ENCODE peak calls at places on chromosomes 5 and 9, in seven cellular contexts. R is stomach, S is thyroid gland, X is brain microvascular endothelial cell, L is thoracic aorta, M is OCI-LY7, C is fibroblast of lung. E is an unnamed sample. For H3K36me3, the result is how much of the 10 kb centered on the place peaks cover.

GRCh38 chr5:67619235-67619634 is 422.6 kb upstream of the CD180 start:
- DNase-seq in R (no peak), S (no peak), X (no peak), L (no peak), M (no peak), C (no peak), E (no peak)

GRCh38 chr5:80738466-80738865 is 83.7 kb upstream of the DHFR start:
- DNase-seq in R (no peak), S (no peak), X (no peak), L (no peak), M (no peak), C (no peak), E (no peak)

GRCh38 chr5:141613344-141613743 is 5.5 kb downstream of the DIAPH1 start:
- DNase-seq in R (no peak), S (no peak), X (no peak), L (no peak), M (no peak), C (no peak), E (no peak)

GRCh38 chr9:18182636-18183035 is 291.3 kb upstream of the ADAMTSL1 start:
- DNase-seq in R (no peak), S (no peak), X (no peak), L (no peak), M (no peak), C (no peak), E (no peak)

GRCh38 chr5:14197056-14197455 is 53.9 kb downstream of the TRIO start:
- DNase-seq in R (no peak), S (no peak), X (no peak), L (no peak), M (no peak), C (no peak), E (no peak)

GRCh38 chr5:34835664-34836063 is 3.3 kb upstream of the TTC23L start:
- DNase-seq in R (no peak), S (no peak), X (no peak), L (no peak), M (no peak), C (no peak), E (no peak)

GRCh38 chr9:110389148-110389783 is 51.6 kb upstream of the TXNDC8 start:
- DNase-seq in R (no peak), S (no peak), X (no peak), L (no peak), M (no peak), C (no peak), E (no peak)

GRCh38 chr9:132424857-132425702 is 15.1 kb downstream of the CFAP77 start:
- DNase-seq in R (no peak), S (no peak), X (no peak), L (no peak), M (no peak), C (no peak), E (peak)

GRCh38 chr5:105167092-105167491 is 1604.5 kb upstream of the NUDT12 start:
- DNase-seq in R (no peak), S (no peak), X (no peak), L (no peak), M (no peak), C (no peak), E (no peak)

GRCh38 chr5:43631182-43631910 is 28.4 kb downstream of the NNT start:
- DNase-seq in R (peak), S (peak), X (peak), L (no peak), M (peak), C (peak), E (peak)

GRCh38 chr9:80052830-80053229 is 481.1 kb downstream of the TLE4 start:
- DNase-seq in R (no peak), S (no peak), X (no peak), L (no peak), M (no peak), C (no peak), E (no peak)

GRCh38 chr5:79802995-79803394 is 113.4 kb downstream of the CMYA5 start:
- DNase-seq in R (no peak), S (no peak), X (no peak), L (no peak), M (peak), C (peak), E (no peak)

GRCh38 chr9:132239999-132240859 is 78.4 kb downstream of the NTNG2 start:
- DNase-seq in R (no peak), S (no peak), X (no peak), L (no peak), M (no peak), C (no peak), E (peak)

GRCh38 chr9:98867434-98868168 is 60.1 kb downstream of the GALNT12 start:
- DNase-seq in R (peak), S (peak), X (peak), L (no peak), M (peak), C (peak), E (no peak)

GRCh38 chr9:130385257-130385656 is 59.5 kb upstream of the ASS1 start:
- DNase-seq in R (no peak), S (no peak), X (no peak), L (no peak), M (no peak), C (no peak), E (no peak)

GRCh38 chr9:21965401-21965951 is 28.7 kb downstream of the CDKN2A start:
- DNase-seq in R (peak), S (peak), X (peak), L (no peak), M (no peak), C (peak), E (peak)

GRCh38 chr5:10666531-10667305 is 94.3 kb downstream of the DAP start:
- DNase-seq in R (no peak), S (no peak), X (no peak), L (no peak), M (no peak), C (no peak), E (no peak)

GRCh38 chr5:175867587-175868347 is 3.6 kb upstream of the CPLX2 start:
- DNase-seq in R (no peak), S (no peak), X (no peak), L (no peak), M (peak), C (no peak), E (peak)

GRCh38 chr5:43335681-43336080 is 22.5 kb upstream of the HMGCS1 start:
- DNase-seq in R (no peak), S (no peak), X (no peak), L (no peak), M (no peak), C (no peak), E (no peak)

GRCh38 chr5:116361171-116361967 is 213.3 kb downstream of the SEMA6A start:
- DNase-seq in R (peak), S (peak), X (peak), L (no peak), M (no peak), C (peak), E (peak)

GRCh38 chr5:116359575-116359974 is 215.0 kb downstream of the SEMA6A start:
- DNase-seq in R (no peak), S (no peak), X (no peak), L (no peak), M (no peak), C (no peak), E (no peak)

GRCh38 chr5:116360008-116360853 is 214.4 kb downstream of the SEMA6A start:
- DNase-seq in R (no peak), S (peak), X (no peak), L (no peak), M (no peak), C (peak), E (no peak)

GRCh38 chr5:116363780-116364179 is 210.8 kb downstream of the SEMA6A start:
- DNase-seq in R (no peak), S (no peak), X (no peak), L (no peak), M (no peak), C (no peak), E (no peak)

DNA sequence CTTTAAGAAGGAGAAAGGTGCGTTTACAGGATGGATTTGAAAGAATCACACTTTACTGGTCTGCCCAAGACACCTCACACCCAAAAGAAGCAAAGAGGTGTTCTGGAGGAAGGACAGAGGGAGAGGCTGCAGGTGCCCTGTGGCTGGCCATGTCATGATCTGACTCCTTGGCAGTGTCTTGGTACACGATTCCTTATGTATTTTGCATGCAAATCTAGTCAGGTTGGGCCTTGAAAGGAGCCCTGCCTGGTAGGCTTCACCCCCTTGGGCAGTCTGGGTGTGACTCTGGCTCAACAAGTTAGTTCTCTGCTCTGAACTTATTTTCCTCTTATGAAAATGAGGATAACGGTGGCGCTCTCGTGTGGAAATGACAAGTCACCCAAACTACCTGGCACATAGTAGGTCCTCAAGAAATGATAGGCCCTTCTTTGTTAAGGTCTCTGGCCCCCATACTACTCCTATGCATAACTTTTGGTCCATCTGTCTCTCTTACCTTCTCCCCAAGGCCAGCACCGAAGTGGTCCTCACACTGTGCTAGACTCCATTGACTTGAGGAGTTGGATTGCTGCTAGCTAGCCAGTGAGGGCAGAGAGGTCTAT is 212.5 kb downstream of the SEMA6A start:
- DNase-seq in R (no peak), S (no peak), X (no peak), L (no peak), M (no peak), C (no peak), E (no peak)
- H3K4me3 ChIP-seq in R (peak), S (no peak), X (peak), L (peak), M (no peak), C (no peak), E (peak)

DNA sequence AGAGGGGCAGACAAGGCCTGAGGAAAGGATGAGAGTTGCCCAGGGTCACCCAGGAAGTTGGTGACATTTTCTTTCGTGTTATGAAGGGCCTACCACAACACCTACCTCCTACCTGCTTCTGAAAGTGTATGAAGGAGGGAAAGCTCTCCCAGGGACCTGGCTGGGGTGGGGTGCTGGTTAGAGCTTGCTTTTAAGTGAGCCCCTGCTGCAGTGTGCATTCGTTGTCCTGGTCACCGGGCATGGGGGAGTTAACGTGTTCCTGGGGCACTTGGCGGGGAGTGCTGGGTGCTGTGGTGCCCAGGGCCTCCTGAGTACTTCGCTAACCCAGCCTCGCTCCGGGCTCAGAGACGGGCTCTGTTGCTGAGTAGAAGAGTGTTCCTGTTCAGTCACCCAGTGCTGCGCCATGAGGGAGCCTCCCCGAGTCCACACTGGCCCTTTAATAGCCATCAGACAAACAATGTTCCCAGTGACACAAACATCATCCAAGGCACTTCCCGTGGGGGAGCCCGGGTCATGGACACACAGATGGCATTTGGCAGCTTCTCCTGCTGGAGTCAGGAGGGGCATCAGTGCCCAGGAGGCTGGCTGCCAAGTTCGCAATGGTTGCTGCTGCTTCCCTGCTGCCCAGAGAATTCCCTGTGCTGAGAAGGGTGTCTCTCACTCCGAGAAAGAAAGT is 85.7 kb downstream of the AMBP start:
- DNase-seq in R (peak), S (peak), X (no peak), L (no peak), M (no peak), C (no peak), E (peak)
- H3K36me3 ChIP-seq in R (under half), S (under half), X (under half), L (under half), M (under half), C (under half), E (under half)

GRCh38 chr5:96023518-96023917 is 61.9 kb upstream of the ELL2 start:
- DNase-seq in R (no peak), S (no peak), X (no peak), L (no peak), M (no peak), C (peak), E (no peak)
- H3K4me3 ChIP-seq in R (no peak), S (no peak), X (no peak), L (peak), M (no peak), C (no peak), E (no peak)

GRCh38 chr9:113592806-113593575 is 129.5 kb downstream of the RGS3 start:
- DNase-seq in R (no peak), S (no peak), X (no peak), L (no peak), M (no peak), C (no peak), E (no peak)
- H3K36me3 ChIP-seq in R (under half), S (under half), X (under half), L (under half), M (under half), C (under half), E (under half)

DNA sequence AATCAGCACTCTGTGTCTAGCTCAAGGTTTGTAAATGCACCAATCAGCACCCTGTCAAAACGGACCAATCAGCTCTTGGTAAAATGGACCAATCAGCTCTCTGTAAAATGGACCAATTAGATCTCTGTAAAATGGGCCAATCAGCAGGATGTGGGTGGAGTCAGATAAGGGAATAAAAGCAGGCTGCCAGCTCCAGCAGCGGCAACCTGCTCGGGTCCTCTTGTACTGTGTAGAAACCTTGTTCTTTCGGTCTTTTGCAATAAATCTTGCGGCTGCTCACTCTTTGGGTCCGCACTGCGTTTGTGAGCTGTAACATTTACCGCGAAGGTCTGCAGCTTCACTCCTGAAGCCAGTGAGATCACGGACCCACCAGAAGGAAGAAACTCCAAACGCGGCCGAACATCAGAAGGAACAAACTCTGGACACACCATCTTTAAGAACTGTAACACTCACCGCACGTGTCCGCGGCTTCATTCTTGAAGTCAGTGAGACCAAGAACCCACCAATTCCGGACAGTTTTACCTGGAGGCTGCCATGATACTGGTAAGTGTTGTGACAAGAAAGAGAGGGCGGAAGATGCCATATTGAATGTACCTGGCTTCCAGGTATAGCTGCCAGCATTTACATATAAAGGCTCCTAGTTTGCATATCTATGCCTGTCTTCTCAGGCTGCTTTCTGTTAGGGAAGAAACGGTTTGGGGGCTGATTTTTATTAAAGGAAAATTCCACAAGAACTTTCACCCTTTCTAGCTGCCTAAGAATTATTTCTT is 758.5 kb upstream of the CTNND2 start:
- DNase-seq in R (no peak), S (no peak), X (no peak), L (no peak), M (no peak), C (no peak), E (no peak)
- H3K4me3 ChIP-seq in R (no peak), S (no peak), X (no peak), L (no peak), M (no peak), C (no peak), E (peak)

GRCh38 chr9:92048924-92049625 is 66.1 kb downstream of the SPTLC1 start:
- DNase-seq in R (no peak), S (no peak), X (no peak), L (no peak), M (no peak), C (peak), E (peak)
- H3K36me3 ChIP-seq in R (half or more), S (under half), X (under half), L (under half), M (half or more), C (under half), E (under half)

GRCh38 chr5:189486-189885 is 1.8 kb upstream of the LRRC14B start:
- DNase-seq in R (no peak), S (no peak), X (no peak), L (no peak), M (no peak), C (no peak), E (no peak)
- H3K4me3 ChIP-seq in R (no peak), S (no peak), X (no peak), L (no peak), M (peak), C (no peak), E (no peak)

DNA sequence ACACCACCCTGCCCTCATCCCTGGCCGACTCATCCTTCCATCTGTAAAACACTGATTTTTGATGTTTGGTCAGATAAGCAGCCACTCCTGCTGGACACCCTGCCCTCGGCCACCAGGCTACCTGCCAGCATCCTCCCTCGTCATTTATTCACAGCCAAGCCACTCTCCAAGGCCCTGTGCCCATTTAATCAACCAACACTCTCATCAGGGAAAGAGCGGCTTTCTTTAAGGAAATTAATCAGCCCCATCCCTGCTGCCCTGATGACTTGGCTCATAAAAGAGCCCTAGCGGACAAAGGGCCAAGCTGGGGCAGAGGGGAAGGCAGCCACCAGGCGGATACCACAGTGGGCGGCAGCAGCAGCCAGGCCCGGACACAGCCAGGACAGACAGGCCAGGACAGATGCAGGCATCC is 52.4 kb downstream of the GOLM1 start:
- DNase-seq in R (no peak), S (no peak), X (no peak), L (no peak), M (no peak), C (no peak), E (no peak)
- H3K36me3 ChIP-seq in R (under half), S (under half), X (under half), L (under half), M (under half), C (under half), E (under half)

GRCh38 chr5:127290946-127291763 is 559 bp downstream of the MEGF10 start:
- DNase-seq in R (no peak), S (no peak), X (no peak), L (no peak), M (no peak), C (peak), E (peak)
- H3K4me3 ChIP-seq in R (peak), S (no peak), X (peak), L (no peak), M (no peak), C (no peak), E (peak)